ENCODE peak calls at places on chromosomes 11 and 22, in four cellular contexts. O is AG04450, A is astrocyte, Q is astrocyte of the spinal cord. K is an unnamed sample.

GRCh38 chr11:21625982-21626381 is 566.9 kb upstream of the ANO5 start:
- DNase-seq in Q (no peak), A (no peak), O (no peak), K (peak)

GRCh38 chr11:91966368-91966767 is 258.2 kb upstream of the FAT3 start:
- DNase-seq in A (no peak), O (no peak), Q (no peak), K (no peak)

GRCh38 chr11:99934008-99934407 is 753.1 kb upstream of the ARHGAP42 start:
- DNase-seq in O (no peak), Q (peak), A (peak), K (no peak)

GRCh38 chr11:97722065-97722464 is 1298.7 kb upstream of the CNTN5 start:
- DNase-seq in O (peak), Q (peak), A (peak), K (no peak)

GRCh38 chr11:57513446-57513795 is 2.1 kb downstream of the SLC43A1 start:
- DNase-seq in O (no peak), Q (no peak), A (no peak), K (no peak)

GRCh38 chr11:47593934-47594855 is at the start of gene C1QTNF4:
- DNase-seq in Q (no peak), A (no peak), O (no peak), K (peak)

GRCh38 chr11:90242894-90243416 is 20.1 kb upstream of the CHORDC1 start:
- DNase-seq in Q (no peak), O (no peak), A (no peak), K (no peak)

GRCh38 chr22:22076361-22076760 is 93.8 kb upstream of the TOP3B start:
- DNase-seq in O (no peak), A (no peak), Q (no peak), K (no peak)

GRCh38 chr11:108959124-108959761 is 294.4 kb downstream of the DDX10 start:
- DNase-seq in A (no peak), O (no peak), Q (no peak), K (no peak)

GRCh38 chr22:31952459-31952858 is 8.1 kb downstream of the YWHAH start:
- DNase-seq in O (peak), Q (peak), A (peak), K (no peak)

GRCh38 chr11:95067042-95067827 is 516 bp downstream of the SRSF8 start:
- DNase-seq in Q (peak), A (peak), O (no peak), K (peak)

GRCh38 chr11:95152878-95153856 is 63.5 kb downstream of the ENDOD1 start:
- DNase-seq in A (no peak), O (no peak), Q (no peak), K (no peak)

GRCh38 chr11:79198203-79198897 is 242.5 kb downstream of the TENM4 start:
- DNase-seq in O (no peak), A (no peak), Q (no peak), K (no peak)

GRCh38 chr11:44622721-44623258 is 57.3 kb downstream of the CD82 start:
- DNase-seq in O (no peak), Q (no peak), A (no peak), K (peak)

GRCh38 chr22:47310601-47311000 is 548.2 kb downstream of the TBC1D22A start:
- DNase-seq in O (no peak), A (peak), Q (peak), K (no peak)

GRCh38 chr11:60756307-60757032 is at the start of gene MS4A15:
- DNase-seq in Q (peak), A (no peak), O (no peak), K (peak)

GRCh38 chr11:127600674-127601073 is 600.1 kb upstream of the KIRREL3 start:
- DNase-seq in A (no peak), Q (no peak), O (no peak), K (no peak)

GRCh38 chr22:27843441-27843840 is 41.9 kb upstream of the MN1 start:
- DNase-seq in A (no peak), O (no peak), Q (no peak), K (no peak)

K was measured in trophoblast cell.